ENCODE peak calls at places on chromosomes 4 and X, in nine cellular contexts. One of them, this sample, is unnamed. For H3K36me3, the result is how much of the 10 kb centered on the place peaks cover.

GRCh38 chr4:4457803-4458550 is 71.1 kb downstream of the NSG1 start:
- DNase-seq in tibial nerve: no peak
- DNase-seq in A673: no peak
- DNase-seq in mesenchymal stem cell: peak
- DNase-seq in OCI-LY7: no peak
- DNase-seq in psoas muscle: no peak
- DNase-seq in right lobe of liver: no peak
- DNase-seq in stomach: no peak
- DNase-seq in tibial artery: no peak
- DNase-seq in this sample: no peak

GRCh38 chrX:51892921-51893745 is at the start of gene MAGED1:
- DNase-seq in tibial nerve: peak
- DNase-seq in A673: peak
- DNase-seq in mesenchymal stem cell: peak
- DNase-seq in OCI-LY7: peak
- DNase-seq in psoas muscle: peak
- DNase-seq in right lobe of liver: peak
- DNase-seq in stomach: peak
- DNase-seq in tibial artery: peak
- DNase-seq in this sample: peak

GRCh38 chr4:172809319-172809718 is 359.3 kb upstream of the GALNT7 start:
- DNase-seq in tibial nerve: no peak
- DNase-seq in A673: no peak
- DNase-seq in mesenchymal stem cell: no peak
- DNase-seq in OCI-LY7: no peak
- DNase-seq in psoas muscle: no peak
- DNase-seq in right lobe of liver: no peak
- DNase-seq in stomach: no peak
- DNase-seq in tibial artery: no peak
- DNase-seq in this sample: no peak

GRCh38 chrX:1322393-1322792 is 14.2 kb upstream of the IL3RA start:
- DNase-seq in tibial nerve: no peak
- DNase-seq in A673: no peak
- DNase-seq in mesenchymal stem cell: peak
- DNase-seq in OCI-LY7: no peak
- DNase-seq in psoas muscle: no peak
- DNase-seq in right lobe of liver: no peak
- DNase-seq in stomach: no peak
- DNase-seq in tibial artery: no peak
- DNase-seq in this sample: no peak

GRCh38 chrX:17703201-17703600 is 34.1 kb upstream of the SCML1 start:
- DNase-seq in tibial nerve: no peak
- DNase-seq in A673: no peak
- DNase-seq in mesenchymal stem cell: no peak
- DNase-seq in OCI-LY7: no peak
- DNase-seq in psoas muscle: no peak
- DNase-seq in right lobe of liver: no peak
- DNase-seq in stomach: no peak
- DNase-seq in tibial artery: no peak
- DNase-seq in this sample: no peak

GRCh38 chrX:149002320-149002719 is 501.9 kb downstream of the AFF2 start:
- DNase-seq in tibial nerve: no peak
- DNase-seq in A673: no peak
- DNase-seq in mesenchymal stem cell: no peak
- DNase-seq in OCI-LY7: no peak
- DNase-seq in psoas muscle: no peak
- DNase-seq in right lobe of liver: no peak
- DNase-seq in stomach: no peak
- DNase-seq in tibial artery: no peak
- DNase-seq in this sample: no peak

GRCh38 chr4:12723849-12724447 is 760.2 kb downstream of the RAB28 start:
- DNase-seq in tibial nerve: no peak
- DNase-seq in A673: peak
- DNase-seq in mesenchymal stem cell: peak
- DNase-seq in OCI-LY7: no peak
- DNase-seq in psoas muscle: no peak
- DNase-seq in right lobe of liver: no peak
- DNase-seq in stomach: no peak
- DNase-seq in tibial artery: no peak
- DNase-seq in this sample: no peak

GRCh38 chr4:140242357-140243284 is 88.6 kb upstream of the MAML3 start:
- DNase-seq in tibial nerve: no peak
- DNase-seq in A673: no peak
- DNase-seq in mesenchymal stem cell: no peak
- DNase-seq in OCI-LY7: peak
- DNase-seq in psoas muscle: no peak
- DNase-seq in right lobe of liver: no peak
- DNase-seq in stomach: no peak
- DNase-seq in tibial artery: no peak
- DNase-seq in this sample: no peak

GRCh38 chrX:20530319-20530979 is 263.7 kb upstream of the RPS6KA3 start:
- DNase-seq in tibial nerve: peak
- DNase-seq in A673: peak
- DNase-seq in mesenchymal stem cell: peak
- DNase-seq in OCI-LY7: peak
- DNase-seq in psoas muscle: no peak
- DNase-seq in right lobe of liver: peak
- DNase-seq in stomach: peak
- DNase-seq in tibial artery: peak
- DNase-seq in this sample: peak

GRCh38 chrX:10649286-10649685 is 28.9 kb upstream of the MID1 start:
- DNase-seq in tibial nerve: no peak
- DNase-seq in A673: no peak
- DNase-seq in mesenchymal stem cell: no peak
- DNase-seq in OCI-LY7: no peak
- DNase-seq in psoas muscle: no peak
- DNase-seq in right lobe of liver: no peak
- DNase-seq in stomach: no peak
- DNase-seq in tibial artery: no peak
- DNase-seq in this sample: no peak

GRCh38 chrX:84044051-84044450 is 143.9 kb downstream of the RPS6KA6 start:
- DNase-seq in tibial nerve: no peak
- DNase-seq in A673: no peak
- DNase-seq in mesenchymal stem cell: no peak
- DNase-seq in OCI-LY7: no peak
- DNase-seq in psoas muscle: no peak
- DNase-seq in right lobe of liver: no peak
- DNase-seq in stomach: no peak
- DNase-seq in tibial artery: no peak
- DNase-seq in this sample: no peak

GRCh38 chr4:153651041-153651960 is 32.8 kb upstream of the TLR2 start:
- DNase-seq in tibial nerve: peak
- DNase-seq in A673: peak
- DNase-seq in mesenchymal stem cell: no peak
- DNase-seq in OCI-LY7: peak
- DNase-seq in psoas muscle: peak
- DNase-seq in right lobe of liver: peak
- DNase-seq in stomach: no peak
- DNase-seq in tibial artery: peak
- DNase-seq in this sample: peak

GRCh38 chr4:53003959-53004358 is 141.8 kb downstream of the RASL11B start:
- DNase-seq in tibial nerve: no peak
- DNase-seq in A673: no peak
- DNase-seq in mesenchymal stem cell: peak
- DNase-seq in OCI-LY7: no peak
- DNase-seq in psoas muscle: no peak
- DNase-seq in right lobe of liver: no peak
- DNase-seq in stomach: no peak
- DNase-seq in tibial artery: no peak
- DNase-seq in this sample: no peak

GRCh38 chr4:115609631-115610030 is 496.2 kb upstream of the NDST4 start:
- DNase-seq in tibial nerve: no peak
- DNase-seq in A673: no peak
- DNase-seq in mesenchymal stem cell: no peak
- DNase-seq in OCI-LY7: no peak
- DNase-seq in psoas muscle: no peak
- DNase-seq in right lobe of liver: no peak
- DNase-seq in stomach: no peak
- DNase-seq in tibial artery: no peak
- DNase-seq in this sample: no peak

GRCh38 chr4:105241456-105241855 is 94.8 kb downstream of the TET2 start:
- DNase-seq in tibial nerve: no peak
- DNase-seq in A673: no peak
- DNase-seq in mesenchymal stem cell: no peak
- DNase-seq in OCI-LY7: no peak
- DNase-seq in psoas muscle: no peak
- DNase-seq in right lobe of liver: no peak
- DNase-seq in stomach: no peak
- DNase-seq in tibial artery: no peak
- DNase-seq in this sample: no peak

GRCh38 chrX:132501606-132502005 is 12.8 kb upstream of the MBNL3 start:
- DNase-seq in tibial nerve: no peak
- DNase-seq in A673: no peak
- DNase-seq in mesenchymal stem cell: peak
- DNase-seq in OCI-LY7: no peak
- DNase-seq in psoas muscle: no peak
- DNase-seq in right lobe of liver: no peak
- DNase-seq in stomach: no peak
- DNase-seq in tibial artery: no peak
- DNase-seq in this sample: no peak

GRCh38 chr4:155433636-155434360 is 57.0 kb upstream of the MAP9 start:
- DNase-seq in tibial nerve: no peak
- DNase-seq in A673: no peak
- DNase-seq in mesenchymal stem cell: peak
- DNase-seq in OCI-LY7: no peak
- DNase-seq in psoas muscle: no peak
- DNase-seq in right lobe of liver: no peak
- DNase-seq in stomach: no peak
- DNase-seq in tibial artery: no peak
- DNase-seq in this sample: no peak

DNA sequence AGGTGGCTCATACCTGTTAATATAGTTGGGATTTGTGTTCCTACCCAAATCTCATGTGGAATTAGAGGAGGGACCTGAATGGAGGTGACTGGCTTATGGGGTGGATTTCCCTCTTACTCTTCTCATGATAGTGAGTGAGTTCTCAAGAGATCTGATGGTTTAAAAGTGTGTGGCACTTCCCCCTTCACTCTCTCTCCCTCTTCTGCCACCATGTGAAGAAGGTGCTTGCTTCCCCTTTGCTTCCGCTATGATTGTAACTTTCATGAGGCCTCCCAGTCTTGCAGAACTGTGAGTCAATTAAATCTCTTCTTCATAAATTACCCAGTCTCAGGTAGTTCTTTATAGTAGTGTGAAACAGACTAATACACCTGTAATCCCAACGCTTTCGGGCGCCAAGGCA is 28.3 kb upstream of the WDR19 start:
- DNase-seq in tibial nerve: no peak
- DNase-seq in A673: no peak
- DNase-seq in mesenchymal stem cell: no peak
- DNase-seq in OCI-LY7: no peak
- DNase-seq in psoas muscle: no peak
- DNase-seq in right lobe of liver: no peak
- DNase-seq in stomach: no peak
- DNase-seq in tibial artery: no peak
- DNase-seq in this sample: no peak
- H3K27ac ChIP-seq in tibial nerve: no peak
- H3K27ac ChIP-seq in A673: no peak
- H3K27ac ChIP-seq in mesenchymal stem cell: no peak
- H3K27ac ChIP-seq in OCI-LY7: no peak
- H3K27ac ChIP-seq in psoas muscle: no peak
- H3K27ac ChIP-seq in right lobe of liver: no peak
- H3K27ac ChIP-seq in stomach: no peak
- H3K27ac ChIP-seq in tibial artery: no peak
- H3K27ac ChIP-seq in this sample: no peak

GRCh38 chr4:87079967-87080366 is 140.5 kb downstream of the KLHL8 start:
- DNase-seq in tibial nerve: no peak
- DNase-seq in A673: no peak
- DNase-seq in mesenchymal stem cell: no peak
- DNase-seq in OCI-LY7: no peak
- DNase-seq in psoas muscle: no peak
- DNase-seq in right lobe of liver: no peak
- DNase-seq in stomach: no peak
- DNase-seq in tibial artery: no peak
- DNase-seq in this sample: no peak
- H3K4me3 ChIP-seq in tibial nerve: no peak
- H3K4me3 ChIP-seq in A673: no peak
- H3K4me3 ChIP-seq in mesenchymal stem cell: no peak
- H3K4me3 ChIP-seq in OCI-LY7: no peak
- H3K4me3 ChIP-seq in psoas muscle: peak
- H3K4me3 ChIP-seq in right lobe of liver: no peak
- H3K4me3 ChIP-seq in stomach: no peak
- H3K4me3 ChIP-seq in tibial artery: no peak
- H3K4me3 ChIP-seq in this sample: no peak

DNA sequence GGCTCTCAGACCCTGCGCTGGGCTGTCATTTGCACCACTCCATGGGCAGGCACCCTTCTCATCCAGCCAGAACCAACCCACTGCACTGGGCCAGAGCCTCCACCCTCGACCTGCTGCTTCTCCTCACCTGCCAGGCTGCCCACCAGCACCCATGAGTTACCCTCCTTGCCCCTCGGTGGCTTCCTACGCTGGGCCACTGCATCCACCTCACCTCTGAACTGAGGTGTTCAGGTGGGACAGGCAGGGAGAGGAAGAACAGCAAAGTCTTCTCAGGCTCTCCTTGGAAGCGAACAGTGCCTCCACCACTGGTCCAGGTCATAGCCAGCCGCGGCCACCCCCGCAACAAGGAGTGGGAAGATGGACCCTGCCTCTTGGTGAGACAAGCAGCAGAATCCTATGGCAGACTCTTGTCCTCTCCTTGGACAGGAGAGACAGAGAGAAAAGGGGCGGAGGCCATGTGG is 32.4 kb upstream of the HMX1 start:
- DNase-seq in tibial nerve: no peak
- DNase-seq in A673: no peak
- DNase-seq in mesenchymal stem cell: no peak
- DNase-seq in OCI-LY7: no peak
- DNase-seq in psoas muscle: no peak
- DNase-seq in right lobe of liver: peak
- DNase-seq in stomach: no peak
- DNase-seq in tibial artery: no peak
- DNase-seq in this sample: no peak
- H3K36me3 ChIP-seq in tibial nerve: under half
- H3K36me3 ChIP-seq in A673: under half
- H3K36me3 ChIP-seq in mesenchymal stem cell: under half
- H3K36me3 ChIP-seq in OCI-LY7: under half
- H3K36me3 ChIP-seq in psoas muscle: under half
- H3K36me3 ChIP-seq in right lobe of liver: under half
- H3K36me3 ChIP-seq in stomach: under half
- H3K36me3 ChIP-seq in tibial artery: under half
- H3K36me3 ChIP-seq in this sample: under half

GRCh38 chrX:153974003-153974725 is 1.6 kb downstream of the TMEM187 start:
- DNase-seq in tibial nerve: no peak
- DNase-seq in A673: no peak
- DNase-seq in mesenchymal stem cell: no peak
- DNase-seq in OCI-LY7: peak
- DNase-seq in psoas muscle: no peak
- DNase-seq in right lobe of liver: no peak
- DNase-seq in stomach: no peak
- DNase-seq in tibial artery: no peak
- DNase-seq in this sample: no peak
- H3K27ac ChIP-seq in tibial nerve: peak
- H3K27ac ChIP-seq in A673: peak
- H3K27ac ChIP-seq in mesenchymal stem cell: no peak
- H3K27ac ChIP-seq in OCI-LY7: peak
- H3K27ac ChIP-seq in psoas muscle: peak
- H3K27ac ChIP-seq in right lobe of liver: peak
- H3K27ac ChIP-seq in stomach: peak
- H3K27ac ChIP-seq in tibial artery: peak
- H3K27ac ChIP-seq in this sample: peak

This sample was measured in CD4-positive, CD25-positive, alpha-beta regulatory T cell.